ENCODE peak calls at places on chromosomes 12 and 14, in nine cellular contexts. C, Y, J, B, L, X, Z, D and R are unnamed samples.

GRCh38 chr12:96908170-96908675 is 1.2 kb downstream of the NEDD1 start:
- DNase-seq in C (no peak), Y (no peak), L (no peak), D (no peak), X (no peak), J (no peak), B (no peak), Z (no peak), R (no peak)

GRCh38 chr12:28974166-28974565 is 174.9 kb upstream of the FAR2 start:
- DNase-seq in D (peak; percentile 88), J (no peak), C (no peak), Y (no peak), X (no peak), B (no peak), Z (no peak), L (no peak), R (no peak)

GRCh38 chr12:120536064-120536791 is 2.1 kb downstream of the RNF10 start:
- DNase-seq in C (peak; percentile 17), X (no peak), Z (peak; percentile 48), L (no peak), J (no peak), Y (no peak), D (no peak), B (peak; percentile 9), R (no peak)

GRCh38 chr14:59678352-59678751 is 101.7 kb upstream of the CCDC175 start:
- DNase-seq in B (no peak), Z (no peak), C (no peak), X (no peak), D (no peak), L (no peak), Y (no peak), J (no peak), R (no peak)

GRCh38 chr12:123967121-123967586 is 5.5 kb downstream of the CCDC92 start:
- DNase-seq in L (no peak), B (no peak), Y (no peak), Z (no peak), D (no peak), C (no peak), X (no peak), J (no peak), R (no peak)

GRCh38 chr14:92710001-92710341 is 38.5 kb downstream of the LGMN start:
- DNase-seq in L (no peak), C (no peak), Y (no peak), Z (no peak), J (no peak), X (no peak), B (no peak), D (no peak), R (no peak)

GRCh38 chr12:91074068-91074819 is 16.4 kb upstream of the KERA start:
- DNase-seq in X (no peak), J (no peak), Z (no peak), Y (no peak), B (no peak), C (no peak), D (peak; percentile 22), L (no peak), R (no peak)

GRCh38 chr12:121579981-121580868 is 598 bp downstream of the KDM2B start:
- DNase-seq in B (peak; percentile 76), C (peak; percentile 88), D (no peak), J (peak; percentile 85), L (no peak), Z (peak; percentile 64), X (peak; percentile 71), Y (peak; percentile 65), R (no peak)

GRCh38 chr14:95679995-95680735 is 6.1 kb upstream of the TCL1B start:
- DNase-seq in D (no peak), X (no peak), B (no peak), Z (peak; percentile 1), Y (no peak), J (no peak), L (no peak), C (no peak), R (no peak)

GRCh38 chr12:119249441-119249840 is 70.7 kb downstream of the HSPB8 start:
- DNase-seq in X (no peak), Z (no peak), Y (no peak), B (no peak), J (no peak), L (no peak), C (no peak), D (no peak), R (no peak)

GRCh38 chr14:75497191-75497590 is 25.1 kb upstream of the BATF start:
- DNase-seq in L (no peak), B (no peak), C (no peak), J (no peak), D (no peak), Y (no peak), X (no peak), Z (no peak), R (no peak)

GRCh38 chr14:103854822-103855733 is 7.7 kb upstream of the PPP1R13B start:
- DNase-seq in Y (no peak), L (no peak), D (no peak), B (no peak), X (peak; percentile 77), C (no peak), Z (no peak), J (no peak), R (no peak)

GRCh38 chr12:10182662-10183061 is 3.8 kb downstream of the TMEM52B start:
- DNase-seq in L (no peak), J (peak; percentile 39), X (no peak), Z (no peak), B (no peak), C (no peak), D (peak; percentile 31), Y (peak; percentile 58), R (no peak)

GRCh38 chr12:114919479-114919878 is 235.5 kb upstream of the TBX3 start:
- DNase-seq in B (no peak), D (no peak), J (no peak), Z (no peak), C (no peak), Y (no peak), X (no peak), L (no peak), R (no peak)

GRCh38 chr14:54599932-54600331 is 33.0 kb downstream of the SAMD4A start:
- DNase-seq in Y (no peak), B (no peak), X (no peak), D (peak; percentile 37), L (no peak), J (peak; percentile 49), Z (no peak), C (no peak), R (no peak)

GRCh38 chr12:95201056-95201670 is 16.1 kb downstream of the FGD6 start:
- DNase-seq in D (peak; percentile 56), C (no peak), B (no peak), X (no peak), J (no peak), L (no peak), Y (peak; percentile 66), Z (peak; percentile 23), R (no peak)

GRCh38 chr14:105193916-105194782 is 13.0 kb upstream of the NUDT14 start:
- DNase-seq in D (no peak), J (peak; percentile 74), X (no peak), C (no peak), B (peak; percentile 24), Y (no peak), L (no peak), Z (no peak), R (no peak)

GRCh38 chr14:50053935-50054334 is 62.4 kb downstream of the VCPKMT start:
- DNase-seq in J (no peak), D (no peak), C (no peak), Z (no peak), B (no peak), L (no peak), Y (no peak), X (no peak), R (no peak)

GRCh38 chr12:41213107-41213506 is 25.0 kb downstream of the PDZRN4 start:
- DNase-seq in Z (no peak), B (no peak), J (no peak), L (no peak), D (no peak), X (no peak), Y (no peak), C (no peak), R (no peak)
- H3K27ac ChIP-seq in Z (no peak overlapping the region), B (no peak overlapping the region), J (no peak overlapping the region), L (no peak overlapping the region), D (no peak overlapping the region), X (no peak overlapping the region), Y (no peak overlapping the region), C (peak overlapping the region; percentile 77), R (peak overlapping the region; percentile 34)

GRCh38 chr14:69701857-69702256 is 65.1 kb upstream of the SRSF5 start:
- DNase-seq in J (no peak), Z (no peak), C (no peak), Y (no peak), X (no peak), B (no peak), D (no peak), L (no peak), R (no peak)
- H3K27ac ChIP-seq in J (peak overlapping the region; percentile 30), Z (no peak overlapping the region), C (no peak overlapping the region), Y (no peak overlapping the region), X (no peak overlapping the region), B (no peak overlapping the region), D (no peak overlapping the region), L (no peak overlapping the region), R (no peak overlapping the region)

GRCh38 chr14:69316449-69317391 is 56.8 kb downstream of the GALNT16 start:
- DNase-seq in D (peak; percentile 99), B (no peak), C (peak; percentile 90), J (no peak), Y (peak; percentile 82), L (no peak), Z (peak; percentile 2), X (no peak), R (peak; percentile 54)
- H3K27ac ChIP-seq in D (peak overlapping the region; percentile 24), B (no peak overlapping the region), C (peak overlapping the region; percentile 80), J (no peak overlapping the region), Y (no peak overlapping the region), L (no peak overlapping the region), Z (no peak overlapping the region), X (peak overlapping the region; percentile 67), R (peak overlapping the region; percentile 4)

GRCh38 chr12:93443576-93443975 is 1.8 kb upstream of the UBE2N start:
- DNase-seq in Z (no peak), Y (no peak), C (no peak), J (no peak), X (no peak), B (no peak), L (no peak), D (no peak), R (no peak)
- H3K27ac ChIP-seq in Z (no peak overlapping the region), Y (no peak overlapping the region), C (no peak overlapping the region), J (no peak overlapping the region), X (no peak overlapping the region), B (no peak overlapping the region), L (no peak overlapping the region), D (no peak overlapping the region), R (no peak overlapping the region)

GRCh38 chr14:40682131-40682913 is 924.4 kb upstream of the LRFN5 start:
- DNase-seq in C (no peak), D (no peak), Z (no peak), L (no peak), X (no peak), J (no peak), Y (no peak), B (no peak), R (no peak)
- H3K27ac ChIP-seq in C (no peak overlapping the region), D (no peak overlapping the region), Z (no peak overlapping the region), L (no peak overlapping the region), X (no peak overlapping the region), J (no peak overlapping the region), Y (no peak overlapping the region), B (no peak overlapping the region), R (no peak overlapping the region)

GRCh38 chr12:42585175-42585845 is 4.2 kb downstream of the PRICKLE1 start:
- DNase-seq in B (no peak), Y (no peak), X (no peak), D (no peak), C (no peak), Z (no peak), J (no peak), L (no peak), R (no peak)
- H3K27ac ChIP-seq in B (no peak overlapping the region), Y (no peak overlapping the region), X (no peak overlapping the region), D (no peak overlapping the region), C (peak overlapping the region; percentile 72), Z (no peak overlapping the region), J (no peak overlapping the region), L (no peak overlapping the region), R (no peak overlapping the region)